ENCODE peak calls at places on chromosomes 3 and 15, in ten cellular contexts. Z, B, U, A, Y, P, O, R, K and T are unnamed samples.

GRCh38 chr15:90903733-90904536 is 833 bp downstream of the MAN2A2 start:
- DNase-seq in Z (no peak), B (peak), U (peak), A (peak), Y (peak), P (no peak), O (peak), R (no peak), K (no peak), T (no peak)

GRCh38 chr15:68638953-68639500 is 60.2 kb downstream of the CORO2B start:
- DNase-seq in Z (no peak), B (no peak), U (no peak), A (no peak), Y (no peak), P (no peak), O (no peak), R (peak), K (peak), T (no peak)

GRCh38 chr3:104388624-104389023 is 978.1 kb upstream of the ALCAM start:
- DNase-seq in Z (no peak), B (no peak), U (no peak), A (no peak), Y (no peak), P (peak), O (no peak), R (no peak), K (peak), T (no peak)

GRCh38 chr15:67101981-67102929 is 36.9 kb downstream of the SMAD3 start:
- DNase-seq in Z (peak), B (no peak), U (no peak), A (no peak), Y (no peak), P (peak), O (no peak), R (peak), K (peak), T (peak)

GRCh38 chr15:62619526-62619925 is 423.0 kb upstream of the TPM1 start:
- DNase-seq in Z (no peak), B (no peak), U (no peak), A (no peak), Y (no peak), P (no peak), O (no peak), R (peak), K (no peak), T (no peak)

GRCh38 chr15:68672781-68673205 is 94.0 kb downstream of the CORO2B start:
- DNase-seq in Z (no peak), B (peak), U (no peak), A (no peak), Y (no peak), P (no peak), O (no peak), R (peak), K (peak), T (no peak)

GRCh38 chr15:31228980-31229826 is 97.4 kb upstream of the KLF13 start:
- DNase-seq in Z (no peak), B (peak), U (peak), A (peak), Y (peak), P (no peak), O (peak), R (peak), K (no peak), T (no peak)

GRCh38 chr15:57510647-57511046 is 81.1 kb upstream of the MYZAP start:
- DNase-seq in Z (no peak), B (no peak), U (no peak), A (peak), Y (no peak), P (no peak), O (peak), R (no peak), K (peak), T (no peak)

GRCh38 chr3:126484148-126484547 is 8.5 kb upstream of the ZXDC start:
- DNase-seq in Z (no peak), B (no peak), U (no peak), A (no peak), Y (no peak), P (no peak), O (no peak), R (no peak), K (no peak), T (no peak)

GRCh38 chr3:34067442-34068130 is 269.2 kb downstream of the PDCD6IP start:
- DNase-seq in Z (no peak), B (no peak), U (no peak), A (no peak), Y (no peak), P (no peak), O (no peak), R (no peak), K (no peak), T (no peak)

GRCh38 chr15:93477188-93477587 is 388.2 kb upstream of the RGMA start:
- DNase-seq in Z (no peak), B (no peak), U (no peak), A (no peak), Y (no peak), P (no peak), O (no peak), R (no peak), K (no peak), T (no peak)

GRCh38 chr3:20023663-20024417 is 11.8 kb upstream of the PP2D1 start:
- DNase-seq in Z (no peak), B (peak), U (no peak), A (peak), Y (peak), P (peak), O (peak), R (no peak), K (no peak), T (no peak)

GRCh38 chr3:112001516-112001915 is 2.8 kb downstream of the TAGLN3 start:
- DNase-seq in Z (no peak), B (no peak), U (no peak), A (no peak), Y (no peak), P (no peak), O (no peak), R (no peak), K (no peak), T (no peak)

GRCh38 chr3:114861666-114862065 is 285.4 kb downstream of the ZBTB20 start:
- DNase-seq in Z (no peak), B (no peak), U (no peak), A (no peak), Y (no peak), P (no peak), O (no peak), R (no peak), K (no peak), T (no peak)

GRCh38 chr3:96209703-96210102 is 604.7 kb upstream of the EPHA6 start:
- DNase-seq in Z (no peak), B (no peak), U (no peak), A (no peak), Y (no peak), P (no peak), O (no peak), R (no peak), K (no peak), T (no peak)

GRCh38 chr3:128170866-128171516 is 17.7 kb downstream of the EEFSEC start:
- DNase-seq in Z (no peak), B (peak), U (peak), A (peak), Y (peak), P (peak), O (peak), R (peak), K (peak), T (no peak)

GRCh38 chr3:126350502-126351085 is 6.6 kb downstream of the KLF15 start:
- DNase-seq in Z (no peak), B (no peak), U (no peak), A (peak), Y (no peak), P (no peak), O (peak), R (no peak), K (no peak), T (no peak)

GRCh38 chr15:45140851-45141250 is 11.1 kb downstream of the DUOX1 start:
- DNase-seq in Z (no peak), B (no peak), U (no peak), A (no peak), Y (no peak), P (no peak), O (no peak), R (no peak), K (no peak), T (no peak)

GRCh38 chr3:11705049-11705448 is 61.3 kb upstream of the VGLL4 start:
- DNase-seq in Z (no peak), B (no peak), U (no peak), A (no peak), Y (no peak), P (no peak), O (no peak), R (no peak), K (no peak), T (no peak)

GRCh38 chr3:85360742-85361387 is 402.1 kb downstream of the CADM2 start:
- DNase-seq in Z (no peak), B (peak), U (peak), A (peak), Y (peak), P (peak), O (peak), R (peak), K (peak), T (no peak)

GRCh38 chr3:149378420-149379388 is 1.3 kb upstream of the TM4SF1 start:
- DNase-seq in Z (no peak), B (no peak), U (no peak), A (no peak), Y (no peak), P (no peak), O (no peak), R (no peak), K (no peak), T (no peak)

DNA sequence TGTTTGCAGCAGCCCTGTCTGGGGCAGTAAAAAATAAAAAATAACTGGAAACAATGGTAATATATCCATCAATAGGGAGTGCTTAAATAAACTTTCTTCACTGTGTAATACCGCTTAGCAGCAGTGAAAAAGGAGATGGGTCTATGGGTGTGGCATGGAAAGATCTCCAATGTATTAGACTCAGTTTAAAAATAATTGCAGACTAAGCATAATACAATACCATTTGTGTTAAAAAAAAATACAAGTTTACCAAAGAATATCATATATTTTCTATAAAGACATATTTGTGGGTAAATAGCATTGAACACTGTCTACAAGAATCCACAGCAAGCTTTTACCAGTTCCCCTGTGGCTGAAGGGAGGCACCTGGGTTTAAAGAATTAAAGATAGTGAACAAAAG is 1.0 kb upstream of the ARHGEF3 start:
- DNase-seq in Z (no peak), B (no peak), U (no peak), A (no peak), Y (no peak), P (no peak), O (no peak), R (no peak), K (no peak), T (no peak)
- H3K4me3 ChIP-seq in Z (peak), B (no peak), U (no peak), A (no peak), Y (no peak), P (no peak), O (no peak), R (no peak), K (no peak), T (no peak)

GRCh38 chr3:110734524-110734923 is 337.1 kb upstream of the NECTIN3 start:
- DNase-seq in Z (no peak), B (no peak), U (no peak), A (no peak), Y (no peak), P (no peak), O (no peak), R (no peak), K (no peak), T (no peak)
- H3K4me3 ChIP-seq in Z (no peak), B (no peak), U (no peak), A (no peak), Y (no peak), P (no peak), O (no peak), R (no peak), K (no peak), T (no peak)

DNA sequence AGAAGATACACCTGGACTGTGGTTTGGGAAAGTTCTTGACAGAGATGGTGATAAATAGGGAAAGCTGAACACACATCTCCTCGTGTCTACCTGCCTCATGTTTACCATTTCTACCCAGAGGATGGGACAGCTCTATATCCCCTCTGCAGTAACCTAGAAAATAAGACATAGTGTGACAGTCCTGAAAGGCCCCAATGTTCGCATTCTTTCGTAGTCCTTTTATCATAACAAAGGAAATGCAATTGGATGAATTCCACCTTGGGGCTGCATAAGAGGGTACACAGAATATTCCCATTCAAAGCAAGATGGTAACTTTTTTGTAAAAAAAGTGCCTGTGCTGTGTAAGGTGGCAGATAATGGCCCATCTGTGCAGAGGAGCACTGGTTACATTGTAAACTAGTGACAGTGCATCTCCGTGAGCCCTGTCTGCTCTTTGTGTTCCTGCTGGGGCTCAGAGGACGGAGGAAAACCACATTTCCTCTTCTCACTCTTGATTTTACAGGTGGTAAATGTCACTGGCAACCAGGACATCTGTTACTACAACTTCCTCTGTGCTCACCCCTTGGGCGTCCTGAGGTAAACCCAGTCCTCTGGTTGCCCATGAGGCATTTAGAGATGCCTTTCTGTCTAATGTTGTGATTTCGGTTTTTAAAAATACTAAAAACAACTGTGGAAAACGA is 74.3 kb downstream of the SIDT1 start:
- DNase-seq in Z (peak), B (no peak), U (no peak), A (no peak), Y (peak), P (no peak), O (no peak), R (no peak), K (no peak), T (peak)
- H3K4me3 ChIP-seq in Z (no peak), B (no peak), U (no peak), A (no peak), Y (no peak), P (no peak), O (no peak), R (no peak), K (no peak), T (no peak)

DNA sequence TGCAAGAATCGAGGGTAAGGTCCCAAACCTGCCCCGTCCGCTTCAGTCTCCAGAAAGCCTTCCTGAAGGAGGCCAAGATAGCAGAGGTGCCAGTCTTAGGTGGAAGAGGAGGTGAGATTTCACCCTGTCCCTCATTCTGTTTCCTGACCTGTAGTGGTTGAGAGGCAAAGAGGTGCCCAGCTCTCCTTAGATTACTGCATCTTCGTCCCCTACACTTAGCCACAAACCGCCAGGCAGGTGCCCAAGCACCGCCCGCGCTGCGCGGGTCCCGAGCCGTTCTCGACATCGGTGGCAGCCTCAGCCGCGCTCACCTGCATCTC is 23.8 kb upstream of the POLG start:
- DNase-seq in Z (no peak), B (no peak), U (peak), A (no peak), Y (no peak), P (no peak), O (no peak), R (no peak), K (no peak), T (no peak)
- H3K4me3 ChIP-seq in Z (peak), B (peak), U (peak), A (no peak), Y (no peak), P (no peak), O (no peak), R (peak), K (no peak), T (peak)

DNA sequence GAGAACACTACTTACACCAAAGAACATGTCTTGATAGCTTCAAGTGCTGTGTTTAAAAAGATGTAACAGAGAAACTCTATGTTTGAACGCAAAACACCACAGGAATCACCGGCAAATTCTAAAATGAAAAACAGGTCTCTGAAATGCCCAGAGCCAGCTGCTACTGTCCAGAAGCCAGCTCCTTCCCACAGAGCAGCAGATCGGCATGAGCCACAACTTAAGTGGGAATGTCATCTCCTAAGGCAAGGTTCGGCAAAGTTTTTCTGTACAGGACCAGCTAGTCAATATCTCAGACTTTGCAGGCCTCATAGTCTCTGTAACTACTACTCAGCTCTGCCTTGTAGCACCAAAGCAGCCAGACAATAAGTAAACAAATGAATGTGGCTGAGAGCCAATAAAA is 4.9 kb downstream of the PLOD2 start:
- DNase-seq in Z (no peak), B (peak), U (no peak), A (no peak), Y (no peak), P (no peak), O (no peak), R (peak), K (no peak), T (no peak)
- H3K4me3 ChIP-seq in Z (no peak), B (peak), U (peak), A (no peak), Y (no peak), P (no peak), O (no peak), R (peak), K (no peak), T (no peak)

DNA sequence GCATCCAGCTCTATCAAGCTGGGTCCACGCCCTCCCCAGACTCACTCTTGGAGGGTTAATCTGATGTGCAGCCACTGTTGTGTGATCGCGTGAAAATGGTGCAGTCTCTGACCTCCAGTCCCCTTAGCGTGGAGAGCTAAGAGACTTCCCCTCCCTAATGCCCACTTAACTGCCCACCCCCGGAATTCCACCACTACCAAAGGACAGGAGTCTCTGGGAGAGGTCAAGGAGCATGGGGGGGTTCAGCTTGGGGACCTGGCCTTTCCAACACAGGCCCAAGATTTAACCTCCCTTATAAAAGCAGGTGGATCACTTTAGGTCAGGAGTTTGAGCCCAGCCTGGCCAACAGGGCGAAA is 48.8 kb downstream of the CCDC12 start:
- DNase-seq in Z (no peak), B (no peak), U (no peak), A (no peak), Y (no peak), P (no peak), O (no peak), R (no peak), K (no peak), T (no peak)
- H3K4me3 ChIP-seq in Z (no peak), B (no peak), U (no peak), A (no peak), Y (no peak), P (no peak), O (no peak), R (no peak), K (no peak), T (no peak)

DNA sequence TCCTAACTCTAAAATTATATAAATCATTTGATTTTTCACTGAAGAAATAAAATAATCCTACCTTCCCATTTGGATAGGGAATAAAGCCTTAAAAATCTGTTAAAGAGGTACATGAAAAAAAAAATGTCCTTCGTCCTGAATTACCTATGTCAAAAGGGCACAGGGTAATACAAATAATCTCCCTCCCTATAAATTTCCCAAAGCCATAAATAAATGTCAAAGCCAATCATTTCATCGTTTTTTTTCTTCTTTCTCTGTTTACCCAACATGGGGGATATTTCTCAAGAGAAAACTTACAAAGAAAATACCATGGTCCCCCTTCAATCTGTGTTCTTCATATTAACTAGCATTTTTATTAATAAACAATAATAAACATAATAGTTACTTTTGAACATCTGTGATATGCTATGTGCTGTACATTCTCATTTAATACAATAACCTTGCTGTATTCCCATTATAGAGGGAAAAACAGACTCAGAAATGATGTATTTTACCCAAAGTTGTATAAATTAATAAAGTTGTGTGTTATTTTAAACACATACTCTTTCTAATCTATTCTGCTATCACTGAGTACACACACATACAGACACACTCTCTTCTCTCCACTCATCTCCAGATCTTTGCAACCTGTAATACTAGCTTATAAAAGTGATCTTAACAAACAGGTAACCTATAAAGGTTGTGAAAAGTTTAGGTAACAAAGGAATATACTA is 910 bp upstream of the ANKRD28 start:
- DNase-seq in Z (no peak), B (no peak), U (no peak), A (no peak), Y (no peak), P (no peak), O (no peak), R (no peak), K (no peak), T (no peak)
- H3K4me3 ChIP-seq in Z (no peak), B (no peak), U (peak), A (no peak), Y (no peak), P (no peak), O (no peak), R (peak), K (no peak), T (no peak)

GRCh38 chr15:79970921-79971434 is at the start of gene BCL2A1:
- DNase-seq in Z (peak), B (no peak), U (peak), A (no peak), Y (peak), P (no peak), O (no peak), R (peak), K (peak), T (peak)
- H3K4me3 ChIP-seq in Z (peak), B (no peak), U (peak), A (no peak), Y (no peak), P (no peak), O (no peak), R (peak), K (peak), T (peak)

GRCh38 chr15:73923488-73924164 is 2.6 kb upstream of the LOXL1 start:
- DNase-seq in Z (no peak), B (no peak), U (no peak), A (peak), Y (no peak), P (peak), O (no peak), R (no peak), K (no peak), T (no peak)

GRCh38 chr15:73923156-73923487 is 3.1 kb upstream of the LOXL1 start:
- DNase-seq in Z (no peak), B (no peak), U (no peak), A (no peak), Y (no peak), P (no peak), O (no peak), R (no peak), K (no peak), T (no peak)

GRCh38 chr15:73921257-73921890 is 4.9 kb upstream of the LOXL1 start:
- DNase-seq in Z (no peak), B (no peak), U (no peak), A (no peak), Y (no peak), P (no peak), O (no peak), R (peak), K (no peak), T (no peak)

GRCh38 chr15:73924258-73924921 is 1.9 kb upstream of the LOXL1 start:
- DNase-seq in Z (no peak), B (no peak), U (peak), A (no peak), Y (no peak), P (no peak), O (no peak), R (peak), K (peak), T (peak)

GRCh38 chr15:73922186-73923151 is 3.8 kb upstream of the LOXL1 start:
- DNase-seq in Z (no peak), B (peak), U (no peak), A (no peak), Y (no peak), P (no peak), O (no peak), R (peak), K (peak), T (no peak)
- H3K4me3 ChIP-seq in Z (no peak), B (no peak), U (no peak), A (no peak), Y (no peak), P (peak), O (no peak), R (peak), K (no peak), T (no peak)